ENCODE peak calls at places on chromosomes 1 and 21, in five cellular contexts. One of them, this sample, is unnamed.

GRCh38 chr1:22611530-22611947 is 24.9 kb upstream of the C1QA start:
- DNase-seq in CD4-positive, alpha-beta T cell: peak
- DNase-seq in keratinocyte: peak
- DNase-seq in astrocyte of the spinal cord: peak
- DNase-seq in endothelial cell: peak
- DNase-seq in this sample: peak

GRCh38 chr1:229848762-229849677 is 218.0 kb upstream of the GALNT2 start:
- DNase-seq in CD4-positive, alpha-beta T cell: no peak
- DNase-seq in keratinocyte: no peak
- DNase-seq in astrocyte of the spinal cord: no peak
- DNase-seq in endothelial cell: peak
- DNase-seq in this sample: no peak

GRCh38 chr1:93681549-93682412 is at the start of gene BCAR3:
- DNase-seq in CD4-positive, alpha-beta T cell: no peak
- DNase-seq in keratinocyte: no peak
- DNase-seq in astrocyte of the spinal cord: peak
- DNase-seq in endothelial cell: peak
- DNase-seq in this sample: peak

GRCh38 chr1:90579212-90579802 is 137.8 kb downstream of the BARHL2 start:
- DNase-seq in CD4-positive, alpha-beta T cell: no peak
- DNase-seq in keratinocyte: no peak
- DNase-seq in astrocyte of the spinal cord: peak
- DNase-seq in endothelial cell: no peak
- DNase-seq in this sample: no peak

GRCh38 chr1:216688127-216688657 is 35.0 kb downstream of the ESRRG start:
- DNase-seq in CD4-positive, alpha-beta T cell: no peak
- DNase-seq in keratinocyte: no peak
- DNase-seq in astrocyte of the spinal cord: no peak
- DNase-seq in endothelial cell: no peak
- DNase-seq in this sample: no peak

GRCh38 chr1:234926252-234926573 is 202.4 kb downstream of the TOMM20 start:
- DNase-seq in CD4-positive, alpha-beta T cell: no peak
- DNase-seq in keratinocyte: no peak
- DNase-seq in astrocyte of the spinal cord: no peak
- DNase-seq in endothelial cell: no peak
- DNase-seq in this sample: no peak

GRCh38 chr1:227948493-227949260 is 945 bp upstream of the WNT9A start:
- DNase-seq in CD4-positive, alpha-beta T cell: no peak
- DNase-seq in keratinocyte: no peak
- DNase-seq in astrocyte of the spinal cord: peak
- DNase-seq in endothelial cell: peak
- DNase-seq in this sample: no peak

GRCh38 chr1:66769512-66770229 is 17.4 kb downstream of the DYNLT5 start:
- DNase-seq in CD4-positive, alpha-beta T cell: no peak
- DNase-seq in keratinocyte: no peak
- DNase-seq in astrocyte of the spinal cord: no peak
- DNase-seq in endothelial cell: no peak
- DNase-seq in this sample: no peak

GRCh38 chr1:245858683-245859509 is 648.2 kb downstream of the SMYD3 start:
- DNase-seq in CD4-positive, alpha-beta T cell: no peak
- DNase-seq in keratinocyte: no peak
- DNase-seq in astrocyte of the spinal cord: no peak
- DNase-seq in endothelial cell: no peak
- DNase-seq in this sample: no peak

GRCh38 chr1:40421694-40422384 is 28.4 kb upstream of the ZFP69B start:
- DNase-seq in CD4-positive, alpha-beta T cell: no peak
- DNase-seq in keratinocyte: no peak
- DNase-seq in astrocyte of the spinal cord: peak
- DNase-seq in endothelial cell: no peak
- DNase-seq in this sample: no peak

GRCh38 chr1:181504294-181505115 is 21.2 kb downstream of the CACNA1E start:
- DNase-seq in CD4-positive, alpha-beta T cell: no peak
- DNase-seq in keratinocyte: no peak
- DNase-seq in astrocyte of the spinal cord: no peak
- DNase-seq in endothelial cell: peak
- DNase-seq in this sample: peak

GRCh38 chr1:209768354-209768774 is 12.5 kb downstream of the TRAF3IP3 start:
- DNase-seq in CD4-positive, alpha-beta T cell: peak
- DNase-seq in keratinocyte: no peak
- DNase-seq in astrocyte of the spinal cord: no peak
- DNase-seq in endothelial cell: no peak
- DNase-seq in this sample: no peak

GRCh38 chr1:182599339-182599738 is 4.8 kb downstream of the RGS16 start:
- DNase-seq in CD4-positive, alpha-beta T cell: no peak
- DNase-seq in keratinocyte: no peak
- DNase-seq in astrocyte of the spinal cord: no peak
- DNase-seq in endothelial cell: peak
- DNase-seq in this sample: no peak

GRCh38 chr1:20975668-20976067 is 188.6 kb upstream of the HP1BP3 start:
- DNase-seq in CD4-positive, alpha-beta T cell: no peak
- DNase-seq in keratinocyte: no peak
- DNase-seq in astrocyte of the spinal cord: no peak
- DNase-seq in endothelial cell: no peak
- DNase-seq in this sample: no peak

GRCh38 chr1:10823000-10823401 is 26.6 kb upstream of the CASZ1 start:
- DNase-seq in CD4-positive, alpha-beta T cell: no peak
- DNase-seq in keratinocyte: no peak
- DNase-seq in astrocyte of the spinal cord: no peak
- DNase-seq in endothelial cell: no peak
- DNase-seq in this sample: no peak

GRCh38 chr1:205360891-205361290 is 4.2 kb upstream of the KLHDC8A start:
- DNase-seq in CD4-positive, alpha-beta T cell: no peak
- DNase-seq in keratinocyte: no peak
- DNase-seq in astrocyte of the spinal cord: no peak
- DNase-seq in endothelial cell: no peak
- DNase-seq in this sample: no peak

GRCh38 chr1:77779529-77780281 is at the start of gene MIGA1:
- DNase-seq in CD4-positive, alpha-beta T cell: peak
- DNase-seq in keratinocyte: peak
- DNase-seq in astrocyte of the spinal cord: peak
- DNase-seq in endothelial cell: peak
- DNase-seq in this sample: peak

GRCh38 chr1:193406901-193407300 is 220.5 kb upstream of the B3GALT2 start:
- DNase-seq in CD4-positive, alpha-beta T cell: no peak
- DNase-seq in keratinocyte: no peak
- DNase-seq in astrocyte of the spinal cord: peak
- DNase-seq in endothelial cell: no peak
- DNase-seq in this sample: no peak

GRCh38 chr1:43573066-43573799 is 42.5 kb downstream of the PTPRF start:
- DNase-seq in CD4-positive, alpha-beta T cell: no peak
- DNase-seq in keratinocyte: no peak
- DNase-seq in astrocyte of the spinal cord: peak
- DNase-seq in endothelial cell: no peak
- DNase-seq in this sample: no peak

GRCh38 chr1:228420968-228421826 is 4.5 kb upstream of the TRIM17 start:
- DNase-seq in CD4-positive, alpha-beta T cell: no peak
- DNase-seq in keratinocyte: no peak
- DNase-seq in astrocyte of the spinal cord: no peak
- DNase-seq in endothelial cell: no peak
- DNase-seq in this sample: no peak

GRCh38 chr1:22626219-22626902 is 10.1 kb upstream of the C1QA start:
- DNase-seq in CD4-positive, alpha-beta T cell: no peak
- DNase-seq in keratinocyte: no peak
- DNase-seq in astrocyte of the spinal cord: no peak
- DNase-seq in endothelial cell: no peak
- DNase-seq in this sample: no peak

GRCh38 chr1:183467687-183468086 is 4.6 kb upstream of the SMG7 start:
- DNase-seq in CD4-positive, alpha-beta T cell: no peak
- DNase-seq in keratinocyte: no peak
- DNase-seq in astrocyte of the spinal cord: no peak
- DNase-seq in endothelial cell: no peak
- DNase-seq in this sample: no peak

GRCh38 chr1:158425020-158425419 is 1.0 kb downstream of the OR10K2 start:
- DNase-seq in CD4-positive, alpha-beta T cell: no peak
- DNase-seq in keratinocyte: no peak
- DNase-seq in astrocyte of the spinal cord: no peak
- DNase-seq in endothelial cell: no peak
- DNase-seq in this sample: no peak

GRCh38 chr1:195097316-195097715 is 1510.9 kb downstream of the KCNT2 start:
- DNase-seq in CD4-positive, alpha-beta T cell: no peak
- DNase-seq in keratinocyte: peak
- DNase-seq in astrocyte of the spinal cord: peak
- DNase-seq in endothelial cell: no peak
- DNase-seq in this sample: no peak

GRCh38 chr21:34184232-34184631 is 110.9 kb downstream of the MRPS6 start:
- DNase-seq in CD4-positive, alpha-beta T cell: no peak
- DNase-seq in keratinocyte: no peak
- DNase-seq in astrocyte of the spinal cord: no peak
- DNase-seq in endothelial cell: no peak
- DNase-seq in this sample: no peak

GRCh38 chr1:207004931-207005830 is 27.4 kb downstream of the C1orf116 start:
- DNase-seq in CD4-positive, alpha-beta T cell: peak
- DNase-seq in keratinocyte: no peak
- DNase-seq in astrocyte of the spinal cord: peak
- DNase-seq in endothelial cell: peak
- DNase-seq in this sample: peak

GRCh38 chr1:15501208-15502032 is 22.6 kb downstream of the CASP9 start:
- DNase-seq in CD4-positive, alpha-beta T cell: peak
- DNase-seq in keratinocyte: no peak
- DNase-seq in astrocyte of the spinal cord: peak
- DNase-seq in endothelial cell: peak
- DNase-seq in this sample: peak
- TF ChIP-seq CTCF in CD4-positive, alpha-beta T cell: peak
- TF ChIP-seq CTCF in keratinocyte: peak
- TF ChIP-seq CTCF in astrocyte of the spinal cord: peak
- TF ChIP-seq CTCF in endothelial cell: peak
- TF ChIP-seq CTCF in this sample: peak

DNA sequence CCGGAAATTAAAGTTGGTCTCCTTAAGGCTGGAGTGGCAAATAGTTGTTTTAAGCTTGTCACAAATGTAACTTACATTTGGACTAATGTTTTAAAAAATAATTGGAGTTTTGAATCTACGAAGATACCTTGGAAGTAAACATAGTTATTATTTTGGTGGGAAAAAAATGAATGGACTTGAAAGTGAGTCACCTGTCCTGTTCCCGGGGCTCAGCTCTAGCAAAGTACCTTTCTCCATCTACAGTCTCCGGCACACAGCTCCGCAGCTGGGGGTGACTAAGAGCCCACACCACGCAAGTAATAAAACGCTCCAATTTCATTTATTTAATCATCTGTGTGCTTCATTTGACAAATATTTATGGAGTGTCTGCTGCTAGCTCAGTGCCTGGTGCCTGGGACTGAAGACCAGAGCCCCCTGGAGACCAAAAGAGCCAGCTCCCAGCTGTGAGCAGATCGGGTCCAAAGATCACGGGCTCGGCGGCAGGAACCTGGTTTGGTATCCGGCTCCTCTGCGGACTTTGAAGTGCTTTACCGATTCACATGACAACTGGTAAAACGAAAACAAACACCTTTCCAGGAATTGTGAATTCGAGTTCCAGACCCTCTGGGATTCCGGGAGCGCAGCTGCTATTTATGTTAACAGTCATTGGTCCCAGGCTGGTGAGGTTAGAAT is 1.7 kb upstream of the RIPK4 start:
- DNase-seq in CD4-positive, alpha-beta T cell: no peak
- DNase-seq in keratinocyte: peak
- DNase-seq in astrocyte of the spinal cord: peak
- DNase-seq in endothelial cell: peak
- DNase-seq in this sample: no peak
- TF ChIP-seq CTCF in CD4-positive, alpha-beta T cell: no peak
- TF ChIP-seq CTCF in keratinocyte: peak
- TF ChIP-seq CTCF in astrocyte of the spinal cord: peak
- TF ChIP-seq CTCF in endothelial cell: no peak
- TF ChIP-seq CTCF in this sample: peak

GRCh38 chr1:219279017-219279770 is 105.5 kb downstream of the LYPLAL1 start:
- DNase-seq in CD4-positive, alpha-beta T cell: no peak
- DNase-seq in keratinocyte: no peak
- DNase-seq in astrocyte of the spinal cord: peak
- DNase-seq in endothelial cell: no peak
- DNase-seq in this sample: no peak
- TF ChIP-seq CTCF in CD4-positive, alpha-beta T cell: no peak
- TF ChIP-seq CTCF in keratinocyte: no peak
- TF ChIP-seq CTCF in astrocyte of the spinal cord: no peak
- TF ChIP-seq CTCF in endothelial cell: no peak
- TF ChIP-seq CTCF in this sample: no peak

DNA sequence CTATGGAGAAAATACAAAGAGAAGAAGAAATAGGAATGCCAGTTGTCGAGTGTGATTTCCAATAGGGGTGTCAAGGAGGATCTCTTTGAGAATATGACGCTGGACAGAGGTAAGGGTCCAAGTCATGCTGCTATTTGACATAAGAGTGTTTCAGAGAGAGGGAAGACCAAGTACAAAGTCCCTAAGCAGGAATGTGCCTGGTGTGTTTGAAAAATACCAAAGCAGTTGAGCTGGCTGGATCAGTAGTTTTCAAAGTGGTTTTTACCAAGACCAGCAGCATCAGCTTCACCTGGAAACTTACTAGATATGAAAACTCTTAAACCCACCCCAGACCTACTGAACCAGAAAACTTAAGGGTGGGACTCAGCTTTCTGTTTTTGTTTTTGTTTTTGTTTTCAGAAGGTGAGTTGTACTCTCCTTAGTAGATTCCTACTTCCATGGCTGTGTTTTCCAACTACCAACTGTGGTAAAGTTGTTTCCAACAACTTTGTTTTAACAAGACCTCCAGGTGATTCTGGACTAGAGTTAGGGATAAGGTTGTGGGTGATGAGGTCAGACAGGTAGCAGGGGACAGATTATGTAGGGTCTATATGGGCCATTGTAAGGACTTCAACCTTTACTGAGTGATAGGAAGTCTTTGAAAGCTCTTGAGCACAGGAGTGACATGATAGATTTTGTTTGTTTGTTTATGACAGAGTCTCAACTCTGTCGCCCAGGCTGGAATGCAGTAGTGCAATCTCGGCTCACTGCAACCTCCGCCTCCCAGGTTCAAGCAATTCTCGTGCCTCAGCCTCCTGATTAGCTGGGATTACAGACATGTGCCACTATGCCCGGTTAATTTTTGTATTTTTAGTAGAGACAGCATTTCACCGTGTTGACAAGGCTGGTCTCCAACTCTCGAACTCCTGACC is 7.3 kb upstream of the GJA9 start:
- DNase-seq in CD4-positive, alpha-beta T cell: no peak
- DNase-seq in keratinocyte: no peak
- DNase-seq in astrocyte of the spinal cord: no peak
- DNase-seq in endothelial cell: no peak
- DNase-seq in this sample: no peak
- TF ChIP-seq CTCF in CD4-positive, alpha-beta T cell: no peak
- TF ChIP-seq CTCF in keratinocyte: no peak
- TF ChIP-seq CTCF in astrocyte of the spinal cord: no peak
- TF ChIP-seq CTCF in endothelial cell: no peak
- TF ChIP-seq CTCF in this sample: no peak

This sample was measured in neural crest cell.